ENCODE peak calls at places on chromosomes 1 and 21, in nine cellular contexts. C is ovary; G is GM12878; L is hepatocyte; S is endodermal cell; T is breast epithelium; F is heart right ventricle; A is cardiac muscle cell; D is CD8-positive, alpha-beta T cell. M is an unnamed sample.

GRCh38 chr1:194477908-194478307 is 1291.5 kb upstream of the B3GALT2 start:
- DNase-seq in C (no peak), G (no peak), L (no peak), S (no peak), T (no peak), F (no peak), A (no peak), D (no peak), M (no peak)

GRCh38 chr1:88150330-88150729 is 533.7 kb upstream of the PKN2 start:
- DNase-seq in C (no peak), G (peak), L (no peak), S (no peak), T (no peak), F (no peak), A (no peak), D (no peak), M (no peak)

GRCh38 chr21:31406510-31406909 is 62.4 kb upstream of the TIAM1 start:
- DNase-seq in C (no peak), G (no peak), L (no peak), S (no peak), T (no peak), F (no peak), A (no peak), D (no peak), M (no peak)

GRCh38 chr1:92877081-92877711 is 45.4 kb downstream of the RPL5 start:
- DNase-seq in C (no peak), G (no peak), L (no peak), S (no peak), T (no peak), F (no peak), A (no peak), D (no peak), M (no peak)

GRCh38 chr1:198687429-198687828 is 48.6 kb downstream of the PTPRC start:
- DNase-seq in C (no peak), G (no peak), L (no peak), S (no peak), T (no peak), F (no peak), A (no peak), D (no peak), M (no peak)

GRCh38 chr1:20342294-20343148 is 51.8 kb downstream of the VWA5B1 start:
- DNase-seq in C (no peak), G (no peak), L (no peak), S (no peak), T (no peak), F (no peak), A (no peak), D (no peak), M (no peak)

GRCh38 chr1:22839806-22840205 is 129.2 kb downstream of the EPHB2 start:
- DNase-seq in C (no peak), G (no peak), L (no peak), S (no peak), T (no peak), F (no peak), A (no peak), D (no peak), M (no peak)

GRCh38 chr1:218397752-218398339 is 52.7 kb downstream of the TGFB2 start:
- DNase-seq in C (no peak), G (no peak), L (peak), S (no peak), T (no peak), F (no peak), A (peak), D (no peak), M (no peak)

GRCh38 chr1:113812661-113813135 is 422 bp upstream of the RSBN1 start:
- DNase-seq in C (peak), G (no peak), L (peak), S (no peak), T (no peak), F (peak), A (no peak), D (no peak), M (no peak)

GRCh38 chr21:26717146-26717739 is 128.0 kb downstream of the ADAMTS1 start:
- DNase-seq in C (no peak), G (no peak), L (no peak), S (no peak), T (no peak), F (no peak), A (peak), D (no peak), M (no peak)

GRCh38 chr1:226548281-226549093 is at the start of gene STUM:
- DNase-seq in C (no peak), G (no peak), L (peak), S (peak), T (no peak), F (no peak), A (peak), D (no peak), M (no peak)

GRCh38 chr1:5140962-5141361 is 486.6 kb downstream of the AJAP1 start:
- DNase-seq in C (no peak), G (no peak), L (peak), S (no peak), T (no peak), F (no peak), A (no peak), D (no peak), M (no peak)

GRCh38 chr1:5141750-5142149 is 487.3 kb downstream of the AJAP1 start:
- DNase-seq in C (no peak), G (no peak), L (no peak), S (no peak), T (no peak), F (no peak), A (no peak), D (no peak), M (no peak)

GRCh38 chr1:5140136-5140535 is 485.7 kb downstream of the AJAP1 start:
- DNase-seq in C (no peak), G (no peak), L (no peak), S (no peak), T (no peak), F (no peak), A (no peak), D (no peak), M (no peak)

DNA sequence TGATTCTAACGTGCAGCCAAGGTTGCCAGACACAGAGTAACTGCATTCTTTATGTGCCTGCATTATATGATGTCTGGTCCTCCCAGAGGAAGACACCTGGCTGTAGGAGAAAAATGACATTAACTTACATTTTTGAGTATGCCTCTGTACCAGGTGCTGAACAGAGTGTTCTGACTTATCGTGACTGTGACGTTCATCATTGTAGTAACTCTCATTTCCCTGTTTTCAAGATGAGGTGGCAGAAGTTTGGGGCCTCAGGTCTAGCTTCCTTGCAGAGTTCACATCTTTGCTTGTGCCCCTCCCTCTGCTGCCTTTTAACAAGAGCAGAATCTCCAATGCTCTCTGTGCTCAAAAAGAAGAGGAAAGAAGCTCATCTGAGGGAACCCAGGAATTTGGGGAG is 488.0 kb downstream of the AJAP1 start:
- DNase-seq in C (no peak), G (no peak), L (no peak), S (no peak), T (no peak), F (no peak), A (no peak), D (no peak), M (no peak)
- TF ChIP-seq CTCF in C (no peak), G (no peak), L (no peak), S (no peak), T (no peak), F (no peak), A (no peak), D (no peak), M (no peak)

DNA sequence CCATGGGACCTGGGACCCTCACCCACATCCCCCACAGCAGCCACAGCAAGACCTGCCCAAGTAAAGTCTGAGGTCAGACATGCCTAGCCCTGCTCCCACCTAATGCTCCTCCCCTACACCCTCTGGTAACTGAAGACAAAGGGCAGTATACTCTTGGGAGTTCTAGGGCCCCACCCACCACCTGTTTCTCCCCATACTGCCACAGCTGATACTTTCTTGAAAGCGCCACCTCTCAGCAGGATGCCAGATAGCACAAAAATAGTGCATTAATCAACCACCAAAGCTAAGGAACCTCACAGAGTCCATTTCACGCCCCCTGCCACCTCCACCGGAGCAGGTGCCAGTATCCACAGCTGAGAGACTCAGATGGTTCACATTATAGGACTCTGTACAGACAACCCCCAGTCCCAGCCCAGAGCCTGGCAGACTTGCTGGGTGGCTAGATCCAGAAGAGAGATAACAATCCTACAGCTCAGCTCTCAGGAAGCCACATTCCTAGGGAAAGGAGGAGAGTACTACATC is 238.1 kb downstream of the LRRC40 start:
- DNase-seq in C (no peak), G (no peak), L (no peak), S (no peak), T (no peak), F (no peak), A (no peak), D (no peak), M (no peak)
- H3K4me3 ChIP-seq in C (no peak), G (no peak), L (no peak), S (no peak), T (no peak), F (no peak), A (no peak), D (no peak), M (no peak)

GRCh38 chr1:154948079-154948478 is 7.8 kb downstream of the PBXIP1 start:
- DNase-seq in C (no peak), G (no peak), L (no peak), S (no peak), T (no peak), F (no peak), A (no peak), D (no peak), M (no peak)
- H3K27ac ChIP-seq in C (no peak), G (no peak), L (no peak), S (no peak), T (no peak), F (no peak), A (no peak), D (no peak), M (no peak)

GRCh38 chr1:156691216-156691615 is 14.0 kb upstream of the NES start:
- DNase-seq in C (no peak), G (no peak), L (no peak), S (peak), T (no peak), F (no peak), A (no peak), D (no peak), M (no peak)

GRCh38 chr1:156690673-156691032 is 13.4 kb upstream of the NES start:
- DNase-seq in C (no peak), G (no peak), L (no peak), S (peak), T (no peak), F (no peak), A (no peak), D (no peak), M (no peak)

GRCh38 chr1:156692958-156693857 is 12.2 kb downstream of the CRABP2 start:
- DNase-seq in C (no peak), G (no peak), L (peak), S (peak), T (peak), F (no peak), A (peak), D (no peak), M (no peak)

GRCh38 chr1:156692409-156692957 is 12.9 kb downstream of the CRABP2 start:
- DNase-seq in C (no peak), G (no peak), L (no peak), S (no peak), T (peak), F (no peak), A (no peak), D (no peak), M (no peak)

DNA sequence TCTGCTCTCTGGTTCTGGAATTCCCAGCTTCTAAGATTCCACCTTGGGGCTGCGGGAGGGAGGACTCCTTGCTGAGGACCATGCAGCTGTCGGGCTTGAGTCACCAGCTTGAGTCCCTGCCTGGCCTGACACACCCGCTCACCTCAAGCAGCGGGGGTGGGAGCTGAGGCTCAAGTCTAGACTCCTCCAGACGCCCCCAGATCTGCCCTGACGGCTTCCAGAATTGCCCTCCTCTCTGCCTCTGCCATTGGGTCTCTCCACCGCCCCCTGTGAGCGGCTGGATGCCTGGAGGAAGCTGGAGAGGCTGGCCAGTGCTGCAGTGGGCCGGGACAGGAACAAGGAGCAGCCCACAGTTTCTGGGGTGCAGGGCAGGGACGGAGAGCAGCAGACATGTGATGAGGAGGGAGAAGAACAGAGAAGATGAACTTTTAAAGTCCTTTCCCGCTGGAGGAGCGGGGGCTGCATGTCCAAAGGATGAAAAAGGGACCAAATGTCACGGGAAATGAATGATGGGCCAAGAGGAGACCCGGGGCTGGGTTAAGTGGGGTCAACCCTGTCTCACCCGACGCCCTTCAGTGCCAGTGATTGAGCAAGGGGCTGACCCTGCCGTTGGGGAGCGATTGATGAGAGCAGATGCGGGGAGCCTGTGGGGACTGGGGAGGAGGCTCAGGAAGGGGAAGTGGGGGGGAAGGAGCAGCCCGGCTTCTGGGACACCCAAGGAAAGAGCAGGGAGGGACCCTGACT is 13.5 kb downstream of the CRABP2 start:
- DNase-seq in C (no peak), G (no peak), L (peak), S (peak), T (no peak), F (no peak), A (peak), D (no peak), M (no peak)
- TF ChIP-seq CTCF in C (no peak), G (no peak), L (no peak), S (peak), T (no peak), F (no peak), A (peak), D (no peak), M (no peak)

M was measured in right atrium auricular region.